ENCODE peak calls at places on chromosomes 2 and 18, in eight cellular contexts. U is fibroblast of lung; S is lung microvascular endothelial cell; B is NCI-H1105; A is neural crest cell; J is stimulated activated CD8-positive, alpha-beta memory T cell treated with anti-CD3 and anti-CD28 coated beads, Interleukin-15, amount 100 ng/mL, for 24 hours; P is AML-193; Y is Calu3. D is an unnamed sample.
A peak's percentile ranks its signal among the peaks of the same experiment; 100 is the strongest.

GRCh38 chr2:218400167-218400929 is 680 bp downstream of the CTDSP1 start:
- DNase-seq in J (no peak), P (peak; percentile 21), S (peak; percentile 19), Y (no peak), A (no peak), B (no peak), U (no peak), D (peak; percentile 13)

GRCh38 chr2:26002617-26003310 is 20.5 kb upstream of the KIF3C start:
- DNase-seq in S (peak; percentile 58), P (peak; percentile 37), B (no peak), J (no peak), Y (no peak), U (no peak), A (no peak), D (no peak)

GRCh38 chr18:35442701-35443100 is 55.1 kb downstream of the INO80C start:
- DNase-seq in Y (no peak), A (no peak), P (no peak), J (no peak), S (no peak), B (no peak), U (no peak), D (no peak)

GRCh38 chr2:144780983-144781382 is 261.1 kb upstream of the ZEB2 start:
- DNase-seq in U (no peak), B (peak; percentile 13), P (no peak), J (no peak), Y (no peak), A (no peak), S (no peak), D (no peak)

GRCh38 chr2:48912110-48912509 is 156.6 kb upstream of the LHCGR start:
- DNase-seq in P (no peak), U (no peak), J (no peak), Y (no peak), B (no peak), A (no peak), S (no peak), D (no peak)

GRCh38 chr2:85810376-85811172 is 56.8 kb downstream of the ATOH8 start:
- DNase-seq in A (no peak), P (no peak), B (no peak), S (no peak), Y (no peak), J (no peak), U (no peak), D (no peak)

GRCh38 chr2:197145471-197146056 is 165.0 kb downstream of the ANKRD44 start:
- DNase-seq in J (no peak), P (peak; percentile 95), A (no peak), B (no peak), Y (no peak), S (peak; percentile 36), U (no peak), D (no peak)

GRCh38 chr2:111100765-111101162 is 19.9 kb upstream of the BCL2L11 start:
- DNase-seq in P (peak; percentile 8), A (no peak), Y (no peak), S (peak; percentile 42), J (no peak), U (no peak), B (no peak), D (no peak)

GRCh38 chr2:11248-11941 is 34.9 kb downstream of the FAM110C start:
- DNase-seq in A (peak; percentile 88), P (peak; percentile 22), B (no peak), J (peak; percentile 40), U (peak; percentile 85), Y (peak; percentile 56), S (peak; percentile 64), D (peak; percentile 55)

GRCh38 chr2:134372611-134373131 is 118.8 kb downstream of the MGAT5 start:
- DNase-seq in Y (no peak), S (peak; percentile 31), B (no peak), A (no peak), U (peak; percentile 91), J (no peak), P (no peak), D (peak; percentile 83)

GRCh38 chr2:61620244-61621159 is 82.3 kb upstream of the XPO1 start:
- DNase-seq in U (peak; percentile 76), S (peak; percentile 71), P (no peak), A (no peak), J (no peak), Y (peak; percentile 43), B (no peak), D (peak; percentile 90)

GRCh38 chr2:36356990-36357505 is 1.5 kb downstream of the CRIM1 start:
- DNase-seq in J (no peak), P (peak; percentile 25), S (peak; percentile 92), A (no peak), Y (no peak), U (no peak), B (no peak), D (no peak)

GRCh38 chr2:182416191-182416590 is 10.6 kb downstream of the PDE1A start:
- DNase-seq in P (no peak), S (no peak), J (no peak), Y (no peak), B (no peak), A (no peak), U (no peak), D (no peak)

GRCh38 chr18:23693849-23694248 is 4.6 kb downstream of the LAMA3 start:
- DNase-seq in S (no peak), B (no peak), J (no peak), P (no peak), U (no peak), Y (no peak), A (no peak), D (no peak)